ENCODE peak calls at places on chromosomes 6 and 20, in eight cellular contexts. W is fibroblast of lung; P is CD8-positive, alpha-beta T cell; H is suprapubic skin; B is RWPE1; K is heart right ventricle; E is PC-9; N is body of pancreas. Y is an unnamed sample.

GRCh38 chr20:46308258-46309157 is at the start of gene CDH22:
- DNase-seq in W (peak; percentile 18), P (peak; percentile 13), H (no peak), B (peak; percentile 77), K (peak; percentile 36), E (no peak), N (peak; percentile 63), Y (no peak)

GRCh38 chr6:9520417-9521151 is 894.3 kb downstream of the TFAP2A start:
- DNase-seq in W (peak; percentile 93), P (no peak), H (no peak), B (peak; percentile 66), K (no peak), E (peak; percentile 70), N (no peak), Y (no peak)

GRCh38 chr6:8219352-8219943 is 117.1 kb upstream of the EEF1E1 start:
- DNase-seq in W (peak; percentile 33), P (peak; percentile 31), H (no peak), B (peak; percentile 51), K (no peak), E (no peak), N (peak; percentile 47), Y (no peak)

GRCh38 chr20:23156170-23156841 is 70.2 kb upstream of the CD93 start:
- DNase-seq in W (peak; percentile 84), P (no peak), H (no peak), B (peak; percentile 70), K (no peak), E (peak; percentile 81), N (no peak), Y (peak; percentile 62)

GRCh38 chr20:22471156-22471836 is 113.1 kb downstream of the FOXA2 start:
- DNase-seq in W (no peak), P (no peak), H (no peak), B (no peak), K (no peak), E (no peak), N (no peak), Y (no peak)

GRCh38 chr6:44064089-44064947 is 62.9 kb downstream of the MRPL14 start:
- DNase-seq in W (peak; percentile 98), P (no peak), H (no peak), B (no peak), K (no peak), E (peak; percentile 77), N (peak; percentile 33), Y (no peak)

GRCh38 chr20:41173161-41173721 is 35.9 kb downstream of the PLCG1 start:
- DNase-seq in W (peak; percentile 52), P (peak; percentile 77), H (peak; percentile 93), B (peak; percentile 91), K (peak; percentile 90), E (peak; percentile 45), N (peak; percentile 91), Y (peak; percentile 90)

GRCh38 chr6:108737594-108738546 is 110.4 kb upstream of the ARMC2 start:
- DNase-seq in W (peak; percentile 99), P (no peak), H (no peak), B (peak; percentile 79), K (no peak), E (peak; percentile 99), N (peak; percentile 29), Y (no peak)

GRCh38 chr20:54131675-54132611 is 41.8 kb downstream of the CYP24A1 start:
- DNase-seq in W (peak; percentile 30), P (no peak), H (no peak), B (no peak), K (no peak), E (peak; percentile 35), N (no peak), Y (no peak)

GRCh38 chr20:62359491-62360121 is 7.5 kb downstream of the LAMA5 start:
- DNase-seq in W (peak; percentile 58), P (no peak), H (no peak), B (peak; percentile 73), K (peak; percentile 65), E (peak; percentile 99), N (no peak), Y (no peak)

GRCh38 chr6:50990750-50991446 is 172.2 kb downstream of the TFAP2B start:
- DNase-seq in W (peak; percentile 8), P (no peak), H (no peak), B (peak; percentile 20), K (no peak), E (no peak), N (no peak), Y (no peak)

GRCh38 chr6:50113114-50113857 is 63.6 kb upstream of the DEFB112 start:
- DNase-seq in W (no peak), P (no peak), H (no peak), B (no peak), K (no peak), E (no peak), N (no peak), Y (no peak)

GRCh38 chr6:1574083-1574761 is 35.5 kb upstream of the FOXC1 start:
- DNase-seq in W (no peak), P (no peak), H (no peak), B (no peak), K (no peak), E (no peak), N (no peak), Y (peak; percentile 57)

GRCh38 chr20:39117486-39117885 is 155.3 kb downstream of the DHX35 start:
- DNase-seq in W (peak; percentile 49), P (no peak), H (no peak), B (peak; percentile 90), K (no peak), E (peak; percentile 64), N (no peak), Y (no peak)

GRCh38 chr6:22343864-22344263 is 47.0 kb upstream of the PRL start:
- DNase-seq in W (no peak), P (no peak), H (no peak), B (no peak), K (no peak), E (no peak), N (no peak), Y (no peak)
- TF ChIP-seq CTCF in W (no peak), P (no peak), H (no peak), B (no peak), K (no peak), E (peak; percentile 38), N (no peak), Y (peak; percentile 10)

GRCh38 chr6:76684881-76685280 is 612.4 kb upstream of the IMPG1 start:
- DNase-seq in W (no peak), P (no peak), H (no peak), B (no peak), K (no peak), E (no peak), N (no peak), Y (no peak)
- TF ChIP-seq CTCF in W (no peak), P (no peak), H (no peak), B (no peak), K (no peak), E (no peak), N (no peak), Y (peak; percentile 37)

GRCh38 chr6:154166140-154166539 is 127.1 kb downstream of the OPRM1 start:
- DNase-seq in W (no peak), P (no peak), H (no peak), B (no peak), K (no peak), E (no peak), N (no peak), Y (no peak)
- TF ChIP-seq CTCF in W (no peak), P (no peak), H (no peak), B (no peak), K (no peak), E (no peak), N (no peak), Y (no peak)

DNA sequence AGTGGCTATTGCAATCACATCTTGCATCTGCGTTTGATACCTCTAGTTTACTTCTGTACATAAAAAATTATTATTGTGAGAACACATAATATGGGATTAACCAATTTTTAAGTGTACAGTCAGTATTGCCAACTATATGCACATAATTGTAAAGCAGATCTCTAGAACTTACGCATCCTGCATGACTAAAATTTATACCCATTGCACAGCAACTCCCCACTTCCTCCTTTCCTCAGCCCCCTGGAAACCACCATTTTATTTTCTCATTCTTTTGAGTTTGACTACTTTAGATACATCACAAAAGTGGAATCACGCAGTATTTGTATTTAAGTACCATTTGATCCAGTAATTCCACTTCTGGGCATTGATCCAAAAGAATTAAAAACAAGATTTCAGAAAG is 19.3 kb upstream of the OPN5 start:
- DNase-seq in W (no peak), P (no peak), H (no peak), B (no peak), K (no peak), E (no peak), N (no peak), Y (no peak)
- TF ChIP-seq CTCF in W (no peak), P (no peak), H (no peak), B (no peak), K (no peak), E (no peak), N (no peak), Y (no peak)

GRCh38 chr20:19886666-19887288 is 128.7 kb downstream of the RIN2 start:
- DNase-seq in W (peak; percentile 18), P (no peak), H (no peak), B (peak; percentile 62), K (no peak), E (no peak), N (no peak), Y (no peak)
- TF ChIP-seq CTCF in W (no peak), P (no peak), H (no peak), B (no peak), K (no peak), E (no peak), N (no peak), Y (peak; percentile 17)

GRCh38 chr6:34143884-34144580 is 1.9 kb downstream of the GRM4 start:
- DNase-seq in W (peak; percentile 13), P (peak; percentile 45), H (no peak), B (no peak), K (no peak), E (no peak), N (peak; percentile 31), Y (no peak)
- TF ChIP-seq CTCF in W (no peak), P (peak; percentile 34), H (no peak), B (no peak), K (no peak), E (no peak), N (no peak), Y (peak; percentile 40)

DNA sequence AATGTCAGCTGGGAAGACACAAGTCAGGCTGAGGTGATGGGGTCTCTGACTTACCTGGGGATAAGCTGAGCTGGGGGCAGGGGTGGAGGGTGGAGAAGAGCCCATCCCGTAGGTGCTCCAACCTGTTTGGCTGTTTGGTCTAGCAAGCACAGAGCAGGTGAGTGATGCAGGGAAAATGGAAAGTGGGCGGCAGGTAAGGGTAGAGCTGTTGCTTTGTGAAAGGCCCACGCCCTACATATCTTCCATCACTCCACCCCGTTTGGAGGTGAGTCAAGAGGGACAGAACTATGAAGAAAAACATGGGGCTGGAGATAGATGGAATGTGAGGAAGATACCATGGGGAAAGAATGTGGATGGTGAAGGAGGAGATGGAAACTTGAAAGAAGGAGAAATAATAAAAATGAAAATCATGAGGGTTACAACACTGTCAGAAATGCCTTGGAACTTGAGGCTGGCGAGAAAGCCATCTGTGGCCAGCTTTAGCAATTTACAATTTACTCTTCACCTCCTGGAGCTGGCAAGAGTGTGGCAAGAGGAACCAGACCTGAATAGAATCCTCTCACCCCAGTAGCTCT is 1.3 kb downstream of the LY6G6C start:
- DNase-seq in W (no peak), P (no peak), H (no peak), B (peak; percentile 63), K (no peak), E (peak; percentile 69), N (no peak), Y (no peak)
- TF ChIP-seq CTCF in W (no peak), P (no peak), H (no peak), B (no peak), K (no peak), E (no peak), N (no peak), Y (no peak)

GRCh38 chr6:85126448-85127178 is 323.3 kb upstream of the NT5E start:
- DNase-seq in W (peak; percentile 15), P (no peak), H (peak; percentile 82), B (peak; percentile 64), K (peak; percentile 22), E (no peak), N (peak; percentile 44), Y (no peak)
- TF ChIP-seq CTCF in W (peak; percentile 61), P (no peak), H (peak; percentile 42), B (peak; percentile 67), K (peak; percentile 29), E (peak; percentile 57), N (peak; percentile 36), Y (peak; percentile 28)